ENCODE peak calls at places on chromosomes 12 and 14, in nine cellular contexts. O is GOT3; W is tibial nerve; M is A172; N is adrenal gland; A is MM.1S; C is activated CD8-positive, alpha-beta memory T cell treated with anti-CD3 and anti-CD28 coated beads for 4 hours; R is AG08395; Y is EL. L is an unnamed sample.

GRCh38 chr12:94795520-94795919 is 145.2 kb upstream of the TMCC3 start:
- DNase-seq in Y (peak), R (peak), M (peak), A (no peak), C (no peak), N (no peak), W (no peak), O (no peak), L (no peak)

GRCh38 chr14:104784846-104785707 is 10.5 kb downstream of the AKT1 start:
- DNase-seq in R (no peak), O (no peak), C (no peak), Y (no peak), N (no peak), W (no peak), M (no peak), A (no peak), L (no peak)

GRCh38 chr14:99441157-99441870 is 39.3 kb downstream of the SETD3 start:
- DNase-seq in R (no peak), Y (no peak), M (no peak), C (no peak), A (no peak), O (no peak), N (no peak), W (no peak), L (no peak)

GRCh38 chr14:56959869-56960268 is 149.6 kb upstream of the OTX2 start:
- DNase-seq in A (no peak), C (no peak), Y (no peak), R (no peak), M (no peak), W (no peak), N (no peak), O (no peak), L (no peak)

GRCh38 chr14:22266141-22266442 is 322.9 kb downstream of the DAD1 start:
- DNase-seq in M (no peak), R (no peak), N (no peak), Y (no peak), O (no peak), A (no peak), W (no peak), C (no peak), L (no peak)

GRCh38 chr12:100724071-100724470 is 70.5 kb upstream of the ANO4 start:
- DNase-seq in O (no peak), N (no peak), M (no peak), Y (no peak), W (no peak), R (no peak), C (no peak), A (no peak), L (no peak)

GRCh38 chr14:90831821-90832220 is 15.6 kb upstream of the TTC7B start:
- DNase-seq in Y (no peak), C (no peak), R (no peak), W (no peak), N (no peak), A (no peak), O (no peak), M (no peak), L (peak)

GRCh38 chr12:70645494-70646317 is 8.5 kb upstream of the PTPRB start:
- DNase-seq in Y (peak), N (peak), M (peak), W (no peak), R (peak), A (peak), O (no peak), C (no peak), L (peak)

GRCh38 chr12:6691473-6691872 is 2.3 kb upstream of the ZNF384 start:
- DNase-seq in C (no peak), Y (peak), N (no peak), W (no peak), M (peak), A (no peak), O (peak), R (peak), L (no peak)

GRCh38 chr12:109863961-109864712 is 16.2 kb downstream of the GLTP start:
- DNase-seq in N (peak), O (no peak), C (no peak), Y (peak), M (no peak), W (no peak), R (peak), A (peak), L (no peak)

GRCh38 chr12:120709976-120710804 is at the start of gene UNC119B:
- DNase-seq in N (peak), W (peak), O (peak), M (peak), C (peak), A (peak), Y (peak), R (peak), L (peak)

GRCh38 chr14:23381871-23382270 is 5.0 kb downstream of the CMTM5 start:
- DNase-seq in C (no peak), W (no peak), N (no peak), O (no peak), R (no peak), M (no peak), Y (no peak), A (no peak), L (no peak)

GRCh38 chr12:114403044-114403689 is 2.8 kb downstream of the TBX5 start:
- DNase-seq in R (no peak), Y (peak), C (no peak), M (no peak), N (no peak), O (no peak), A (no peak), W (no peak), L (no peak)

GRCh38 chr14:61749867-61750266 is 12.4 kb upstream of the SNAPC1 start:
- DNase-seq in O (no peak), Y (no peak), M (no peak), A (no peak), N (no peak), W (no peak), C (no peak), R (no peak), L (peak)

GRCh38 chr12:120643574-120643973 is 3.1 kb downstream of the CABP1 start:
- DNase-seq in N (no peak), Y (no peak), W (no peak), O (no peak), M (no peak), A (no peak), C (no peak), R (no peak), L (no peak)

GRCh38 chr12:9064815-9065606 is 50.7 kb downstream of the A2M start:
- DNase-seq in A (peak), M (no peak), N (peak), O (no peak), W (peak), R (peak), C (no peak), Y (peak), L (no peak)

GRCh38 chr12:95169368-95169767 is 47.9 kb downstream of the FGD6 start:
- DNase-seq in O (no peak), M (peak), A (no peak), C (no peak), Y (peak), W (no peak), R (peak), N (peak), L (no peak)

GRCh38 chr12:76957306-76957705 is 78.5 kb upstream of the CSRP2 start:
- DNase-seq in C (no peak), O (no peak), R (no peak), N (no peak), A (no peak), W (no peak), M (no peak), Y (no peak), L (no peak)